ENCODE peak calls at places on chromosomes 3 and 15, in six cellular contexts. One of them, this sample, is unnamed.
A peak's percentile ranks its signal among the peaks of the same experiment; 100 is the strongest.

GRCh38 chr15:44468713-44469385 is 41.4 kb downstream of the CTDSPL2 start:
- DNase-seq in B cell: no peak
- DNase-seq in chondrocyte: no peak
- DNase-seq in HFFc6: peak; percentile 70
- DNase-seq in H9: no peak
- DNase-seq in body of pancreas: no peak
- DNase-seq in this sample: no peak

GRCh38 chr15:77012117-77012712 is 17.3 kb downstream of the PSTPIP1 start:
- DNase-seq in B cell: no peak
- DNase-seq in chondrocyte: no peak
- DNase-seq in HFFc6: no peak
- DNase-seq in H9: no peak
- DNase-seq in body of pancreas: no peak
- DNase-seq in this sample: no peak

GRCh38 chr3:33299395-33300081 is 22.3 kb downstream of the FBXL2 start:
- DNase-seq in B cell: no peak
- DNase-seq in chondrocyte: no peak
- DNase-seq in HFFc6: peak; percentile 81
- DNase-seq in H9: no peak
- DNase-seq in body of pancreas: no peak
- DNase-seq in this sample: no peak

GRCh38 chr3:107855710-107856109 is 235.1 kb downstream of the CD47 start:
- DNase-seq in B cell: peak; percentile 10
- DNase-seq in chondrocyte: no peak
- DNase-seq in HFFc6: peak; percentile 36
- DNase-seq in H9: peak; percentile 37
- DNase-seq in body of pancreas: no peak
- DNase-seq in this sample: no peak

GRCh38 chr15:80825361-80826030 is 46.3 kb downstream of the CEMIP start:
- DNase-seq in B cell: no peak
- DNase-seq in chondrocyte: no peak
- DNase-seq in HFFc6: no peak
- DNase-seq in H9: no peak
- DNase-seq in body of pancreas: no peak
- DNase-seq in this sample: no peak

GRCh38 chr3:4898454-4899313 is 80.6 kb upstream of the BHLHE40 start:
- DNase-seq in B cell: no peak
- DNase-seq in chondrocyte: no peak
- DNase-seq in HFFc6: peak; percentile 24
- DNase-seq in H9: no peak
- DNase-seq in body of pancreas: no peak
- DNase-seq in this sample: no peak

GRCh38 chr3:11583226-11583625 is 60.5 kb downstream of the VGLL4 start:
- DNase-seq in B cell: no peak
- DNase-seq in chondrocyte: no peak
- DNase-seq in HFFc6: no peak
- DNase-seq in H9: no peak
- DNase-seq in body of pancreas: no peak
- DNase-seq in this sample: no peak

GRCh38 chr3:127113571-127113891 is 79.4 kb upstream of the PRR23E start:
- DNase-seq in B cell: no peak
- DNase-seq in chondrocyte: no peak
- DNase-seq in HFFc6: no peak
- DNase-seq in H9: no peak
- DNase-seq in body of pancreas: no peak
- DNase-seq in this sample: no peak

GRCh38 chr3:159839561-159840379 is 148.9 kb upstream of the IL12A start:
- DNase-seq in B cell: peak; percentile 7
- DNase-seq in chondrocyte: no peak
- DNase-seq in HFFc6: no peak
- DNase-seq in H9: peak; percentile 85
- DNase-seq in body of pancreas: no peak
- DNase-seq in this sample: no peak

GRCh38 chr15:78103406-78104118 is 11.2 kb downstream of the SH2D7 start:
- DNase-seq in B cell: no peak
- DNase-seq in chondrocyte: peak; percentile 49
- DNase-seq in HFFc6: no peak
- DNase-seq in H9: no peak
- DNase-seq in body of pancreas: peak; percentile 16
- DNase-seq in this sample: peak; percentile 61

GRCh38 chr3:60752800-60753199 is 498.5 kb downstream of the FHIT start:
- DNase-seq in B cell: no peak
- DNase-seq in chondrocyte: no peak
- DNase-seq in HFFc6: peak; percentile 74
- DNase-seq in H9: no peak
- DNase-seq in body of pancreas: no peak
- DNase-seq in this sample: no peak

GRCh38 chr15:93460717-93461116 is 371.7 kb upstream of the RGMA start:
- DNase-seq in B cell: no peak
- DNase-seq in chondrocyte: no peak
- DNase-seq in HFFc6: no peak
- DNase-seq in H9: no peak
- DNase-seq in body of pancreas: no peak
- DNase-seq in this sample: no peak

GRCh38 chr3:86624192-86624591 is 366.8 kb downstream of the VGLL3 start:
- DNase-seq in B cell: no peak
- DNase-seq in chondrocyte: no peak
- DNase-seq in HFFc6: no peak
- DNase-seq in H9: no peak
- DNase-seq in body of pancreas: no peak
- DNase-seq in this sample: no peak

GRCh38 chr3:46031269-46031668 is 4.0 kb upstream of the XCR1 start:
- DNase-seq in B cell: no peak
- DNase-seq in chondrocyte: no peak
- DNase-seq in HFFc6: no peak
- DNase-seq in H9: no peak
- DNase-seq in body of pancreas: no peak
- DNase-seq in this sample: no peak
- TF ChIP-seq CTCF in B cell: no peak
- TF ChIP-seq CTCF in chondrocyte: no peak
- TF ChIP-seq CTCF in HFFc6: no peak
- TF ChIP-seq CTCF in H9: no peak
- TF ChIP-seq CTCF in body of pancreas: no peak
- TF ChIP-seq CTCF in this sample: no peak

DNA sequence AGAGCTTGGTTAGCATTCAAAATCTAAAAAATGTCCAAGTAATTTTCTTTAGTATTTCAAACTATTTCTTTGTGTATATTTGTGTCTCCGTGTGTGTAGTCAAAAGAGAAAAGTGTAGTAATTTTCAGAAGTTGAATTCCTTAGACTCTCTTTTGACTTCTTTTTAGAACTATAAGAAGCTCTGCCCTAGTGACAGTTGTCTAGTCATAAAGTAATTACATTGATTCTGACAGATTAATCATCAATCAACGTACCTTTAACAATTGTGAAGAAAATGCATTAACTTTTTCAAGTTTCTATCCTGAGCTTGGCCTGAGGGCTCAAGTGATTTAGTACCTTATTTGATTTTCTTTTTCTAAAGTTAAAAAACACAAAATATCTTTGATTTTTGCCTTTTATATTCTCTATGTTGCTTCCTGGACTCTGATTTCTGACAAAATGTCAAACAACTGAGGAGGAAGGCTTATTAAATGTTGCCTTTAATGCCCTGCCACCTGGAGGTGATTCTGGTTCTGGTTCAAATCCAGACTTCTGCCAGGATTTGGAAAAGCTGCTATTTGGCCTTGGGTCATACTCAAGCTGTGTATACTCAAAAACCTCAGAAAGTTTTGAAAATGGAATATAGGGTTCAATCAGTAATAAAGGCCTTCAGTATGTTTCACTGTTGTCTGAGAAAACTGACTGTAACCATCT is 653.6 kb downstream of the NSUN3 start:
- DNase-seq in B cell: no peak
- DNase-seq in chondrocyte: no peak
- DNase-seq in HFFc6: no peak
- DNase-seq in H9: no peak
- DNase-seq in body of pancreas: peak; percentile 50
- DNase-seq in this sample: peak; percentile 15
- TF ChIP-seq CTCF in B cell: no peak
- TF ChIP-seq CTCF in chondrocyte: peak; percentile 68
- TF ChIP-seq CTCF in HFFc6: no peak
- TF ChIP-seq CTCF in H9: peak; percentile 52
- TF ChIP-seq CTCF in body of pancreas: no peak
- TF ChIP-seq CTCF in this sample: peak; percentile 25

GRCh38 chr3:47813551-47814177 is 10.7 kb downstream of the DHX30 start:
- DNase-seq in B cell: no peak
- DNase-seq in chondrocyte: no peak
- DNase-seq in HFFc6: no peak
- DNase-seq in H9: no peak
- DNase-seq in body of pancreas: no peak
- DNase-seq in this sample: no peak
- TF ChIP-seq CTCF in B cell: no peak
- TF ChIP-seq CTCF in chondrocyte: no peak
- TF ChIP-seq CTCF in HFFc6: no peak
- TF ChIP-seq CTCF in H9: no peak
- TF ChIP-seq CTCF in body of pancreas: no peak
- TF ChIP-seq CTCF in this sample: no peak

GRCh38 chr15:89498574-89498906 is 2.2 kb upstream of the RHCG start:
- DNase-seq in B cell: no peak
- DNase-seq in chondrocyte: no peak
- DNase-seq in HFFc6: no peak
- DNase-seq in H9: no peak
- DNase-seq in body of pancreas: no peak
- DNase-seq in this sample: no peak

GRCh38 chr15:89501646-89502045 is 5.3 kb upstream of the RHCG start:
- DNase-seq in B cell: no peak
- DNase-seq in chondrocyte: no peak
- DNase-seq in HFFc6: no peak
- DNase-seq in H9: peak; percentile 6
- DNase-seq in body of pancreas: no peak
- DNase-seq in this sample: no peak

GRCh38 chr15:89499156-89499555 is 2.8 kb upstream of the RHCG start:
- DNase-seq in B cell: no peak
- DNase-seq in chondrocyte: no peak
- DNase-seq in HFFc6: no peak
- DNase-seq in H9: no peak
- DNase-seq in body of pancreas: no peak
- DNase-seq in this sample: no peak

GRCh38 chr15:89502867-89503595 is 6.6 kb upstream of the RHCG start:
- DNase-seq in B cell: no peak
- DNase-seq in chondrocyte: no peak
- DNase-seq in HFFc6: no peak
- DNase-seq in H9: peak; percentile 17
- DNase-seq in body of pancreas: no peak
- DNase-seq in this sample: peak; percentile 33

DNA sequence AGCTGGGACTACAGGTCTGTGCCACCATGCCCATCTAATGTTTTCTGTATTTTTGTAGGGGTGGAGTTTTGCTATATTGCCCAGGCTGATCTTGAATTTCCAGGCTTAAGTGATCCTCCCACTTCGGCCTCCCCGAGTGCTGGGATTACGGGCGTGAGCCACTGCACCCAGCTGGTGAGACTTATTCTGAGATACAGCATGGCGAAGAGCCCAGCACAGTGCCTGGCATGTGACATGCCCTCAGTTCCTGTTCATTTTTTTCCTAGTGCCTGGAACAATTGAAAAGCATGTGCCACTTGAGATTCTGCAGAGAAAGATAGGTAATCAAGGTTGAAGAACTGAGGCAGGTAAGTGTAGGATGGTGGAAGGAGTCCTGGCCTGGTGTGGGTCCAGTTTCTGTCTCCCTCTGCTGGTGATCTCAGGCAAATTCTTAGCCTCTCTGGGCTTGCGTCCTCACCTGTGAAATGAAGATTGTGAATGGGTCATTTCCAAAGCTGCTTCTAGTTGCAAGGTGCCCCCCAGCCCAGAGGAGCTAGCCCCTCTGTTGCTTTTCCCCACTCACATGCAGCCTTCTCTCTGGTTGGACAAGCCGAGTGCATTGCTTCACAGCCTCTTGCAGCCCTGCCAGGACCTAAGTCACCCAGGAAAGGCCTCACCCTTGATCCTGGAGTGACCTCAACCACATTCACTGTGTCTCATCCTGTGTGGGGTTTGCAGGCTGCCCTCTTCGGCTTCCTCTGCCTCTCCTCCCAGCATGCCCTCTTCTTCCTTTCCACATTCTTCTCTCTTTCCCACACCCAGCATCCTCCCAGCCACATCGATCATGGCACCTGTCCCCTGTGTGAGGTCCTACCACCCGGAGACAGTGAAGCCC is 4.3 kb upstream of the RHCG start:
- DNase-seq in B cell: no peak
- DNase-seq in chondrocyte: no peak
- DNase-seq in HFFc6: no peak
- DNase-seq in H9: peak; percentile 38
- DNase-seq in body of pancreas: no peak
- DNase-seq in this sample: no peak
- TF ChIP-seq CTCF in B cell: no peak
- TF ChIP-seq CTCF in chondrocyte: peak; percentile 53
- TF ChIP-seq CTCF in HFFc6: peak; percentile 70
- TF ChIP-seq CTCF in H9: peak; percentile 66
- TF ChIP-seq CTCF in body of pancreas: no peak
- TF ChIP-seq CTCF in this sample: no peak

GRCh38 chr3:40387001-40387894 is at the start of gene ENTPD3:
- DNase-seq in B cell: peak; percentile 34
- DNase-seq in chondrocyte: no peak
- DNase-seq in HFFc6: no peak
- DNase-seq in H9: peak; percentile 83
- DNase-seq in body of pancreas: peak; percentile 73
- DNase-seq in this sample: peak; percentile 26
- TF ChIP-seq CTCF in B cell: no peak
- TF ChIP-seq CTCF in chondrocyte: no peak
- TF ChIP-seq CTCF in HFFc6: no peak
- TF ChIP-seq CTCF in H9: peak; percentile 13
- TF ChIP-seq CTCF in body of pancreas: no peak
- TF ChIP-seq CTCF in this sample: no peak

DNA sequence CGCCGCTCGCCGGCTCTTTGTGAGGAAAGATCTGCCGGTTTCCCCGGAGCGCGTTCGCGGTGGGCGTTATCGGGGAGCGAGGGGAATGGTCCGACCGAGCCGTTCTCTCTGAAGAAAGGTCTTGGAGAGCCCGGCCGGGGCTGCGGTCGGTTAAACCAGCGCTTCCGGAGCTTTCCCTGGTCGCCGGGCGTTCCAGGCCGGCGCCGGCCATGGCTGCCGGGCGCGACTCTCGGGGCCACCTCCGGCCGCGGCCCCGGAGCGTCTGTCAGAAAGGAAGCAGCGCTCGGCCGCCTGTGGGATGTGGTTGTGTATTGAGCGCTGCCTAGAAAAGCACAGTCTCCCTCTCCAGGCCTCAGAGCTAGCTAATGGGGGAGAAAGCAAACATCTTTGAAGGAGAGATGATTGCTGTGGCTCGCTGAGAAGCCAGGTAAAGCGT is 731 bp downstream of the FYTTD1 start:
- DNase-seq in B cell: peak; percentile 72
- DNase-seq in chondrocyte: no peak
- DNase-seq in HFFc6: peak; percentile 71
- DNase-seq in H9: peak; percentile 55
- DNase-seq in body of pancreas: peak; percentile 64
- DNase-seq in this sample: peak; percentile 74
- TF ChIP-seq CTCF in B cell: no peak
- TF ChIP-seq CTCF in chondrocyte: peak; percentile 29
- TF ChIP-seq CTCF in HFFc6: no peak
- TF ChIP-seq CTCF in H9: no peak
- TF ChIP-seq CTCF in body of pancreas: no peak
- TF ChIP-seq CTCF in this sample: peak; percentile 11

This sample was measured in transverse colon.